ENCODE peak calls at places on chromosomes 12 and 14, in seven cellular contexts. One of them, this sample, is unnamed.

GRCh38 chr14:99026471-99026870 is 245.5 kb downstream of the BCL11B start:
- DNase-seq in IMR-90: no peak
- DNase-seq in mesenchymal stem cell: no peak
- DNase-seq in neuronal stem cell: no peak
- DNase-seq in H9: no peak
- DNase-seq in mesendoderm: peak
- DNase-seq in trophoblast cell: no peak
- DNase-seq in this sample: no peak

GRCh38 chr14:54662491-54663116 is 95.7 kb downstream of the SAMD4A start:
- DNase-seq in mesendoderm: no peak
- DNase-seq in neuronal stem cell: peak
- DNase-seq in mesenchymal stem cell: no peak
- DNase-seq in trophoblast cell: no peak
- DNase-seq in H9: no peak
- DNase-seq in IMR-90: no peak
- DNase-seq in this sample: no peak

GRCh38 chr12:107843351-107844311 is 69.1 kb downstream of the ASCL4 start:
- DNase-seq in mesenchymal stem cell: no peak
- DNase-seq in neuronal stem cell: peak
- DNase-seq in H9: peak
- DNase-seq in IMR-90: no peak
- DNase-seq in trophoblast cell: no peak
- DNase-seq in mesendoderm: peak
- DNase-seq in this sample: peak

GRCh38 chr12:93679308-93679933 is 2.2 kb downstream of the CRADD start:
- DNase-seq in IMR-90: no peak
- DNase-seq in H9: no peak
- DNase-seq in mesendoderm: no peak
- DNase-seq in trophoblast cell: no peak
- DNase-seq in neuronal stem cell: no peak
- DNase-seq in mesenchymal stem cell: no peak
- DNase-seq in this sample: no peak

GRCh38 chr12:4274960-4275868 is 1.7 kb downstream of the CCND2 start:
- DNase-seq in trophoblast cell: no peak
- DNase-seq in H9: peak
- DNase-seq in IMR-90: peak
- DNase-seq in mesendoderm: no peak
- DNase-seq in neuronal stem cell: no peak
- DNase-seq in mesenchymal stem cell: peak
- DNase-seq in this sample: peak

GRCh38 chr14:105528197-105528858 is 1.9 kb downstream of the TMEM121 start:
- DNase-seq in trophoblast cell: peak
- DNase-seq in mesenchymal stem cell: peak
- DNase-seq in H9: peak
- DNase-seq in mesendoderm: peak
- DNase-seq in neuronal stem cell: peak
- DNase-seq in IMR-90: peak
- DNase-seq in this sample: peak

GRCh38 chr14:22097606-22098292 is 424.1 kb upstream of the OR4E1 start:
- DNase-seq in H9: no peak
- DNase-seq in mesendoderm: no peak
- DNase-seq in mesenchymal stem cell: no peak
- DNase-seq in IMR-90: no peak
- DNase-seq in trophoblast cell: no peak
- DNase-seq in neuronal stem cell: no peak
- DNase-seq in this sample: no peak

GRCh38 chr12:89140141-89140540 is 212.2 kb downstream of the DUSP6 start:
- DNase-seq in trophoblast cell: no peak
- DNase-seq in neuronal stem cell: no peak
- DNase-seq in mesenchymal stem cell: peak
- DNase-seq in IMR-90: peak
- DNase-seq in mesendoderm: no peak
- DNase-seq in H9: no peak
- DNase-seq in this sample: no peak

GRCh38 chr14:30641207-30641606 is 19.1 kb downstream of the SCFD1 start:
- DNase-seq in H9: no peak
- DNase-seq in IMR-90: no peak
- DNase-seq in trophoblast cell: no peak
- DNase-seq in neuronal stem cell: no peak
- DNase-seq in mesenchymal stem cell: no peak
- DNase-seq in mesendoderm: no peak
- DNase-seq in this sample: no peak

GRCh38 chr12:86530996-86531655 is 274.9 kb upstream of the MGAT4C start:
- DNase-seq in mesenchymal stem cell: no peak
- DNase-seq in trophoblast cell: peak
- DNase-seq in H9: no peak
- DNase-seq in neuronal stem cell: no peak
- DNase-seq in mesendoderm: no peak
- DNase-seq in IMR-90: no peak
- DNase-seq in this sample: no peak

GRCh38 chr12:11814362-11814761 is 164.9 kb downstream of the ETV6 start:
- DNase-seq in mesenchymal stem cell: peak
- DNase-seq in trophoblast cell: no peak
- DNase-seq in IMR-90: peak
- DNase-seq in neuronal stem cell: no peak
- DNase-seq in H9: no peak
- DNase-seq in mesendoderm: peak
- DNase-seq in this sample: no peak

GRCh38 chr14:35374273-35374681 is 30.3 kb downstream of the NFKBIA start:
- DNase-seq in neuronal stem cell: no peak
- DNase-seq in IMR-90: peak
- DNase-seq in H9: no peak
- DNase-seq in mesendoderm: peak
- DNase-seq in trophoblast cell: peak
- DNase-seq in mesenchymal stem cell: peak
- DNase-seq in this sample: no peak

GRCh38 chr12:48106574-48107251 is 834 bp upstream of the SENP1 start:
- DNase-seq in neuronal stem cell: no peak
- DNase-seq in IMR-90: peak
- DNase-seq in H9: no peak
- DNase-seq in mesenchymal stem cell: no peak
- DNase-seq in trophoblast cell: no peak
- DNase-seq in mesendoderm: no peak
- DNase-seq in this sample: no peak
- H2BK5ac ChIP-seq in neuronal stem cell: no peak
- H2BK5ac ChIP-seq in IMR-90: peak
- H2BK5ac ChIP-seq in H9: no peak
- H2BK5ac ChIP-seq in mesenchymal stem cell: no peak
- H2BK5ac ChIP-seq in trophoblast cell: no peak
- H2BK5ac ChIP-seq in mesendoderm: no peak
- H2BK5ac ChIP-seq in this sample: no peak

GRCh38 chr14:61140872-61141271 is 140.3 kb downstream of the TMEM30B start:
- DNase-seq in trophoblast cell: no peak
- DNase-seq in neuronal stem cell: no peak
- DNase-seq in mesendoderm: no peak
- DNase-seq in mesenchymal stem cell: peak
- DNase-seq in H9: no peak
- DNase-seq in IMR-90: peak
- DNase-seq in this sample: no peak
- H2BK5ac ChIP-seq in trophoblast cell: no peak
- H2BK5ac ChIP-seq in neuronal stem cell: no peak
- H2BK5ac ChIP-seq in mesendoderm: no peak
- H2BK5ac ChIP-seq in mesenchymal stem cell: no peak
- H2BK5ac ChIP-seq in H9: no peak
- H2BK5ac ChIP-seq in IMR-90: peak
- H2BK5ac ChIP-seq in this sample: no peak

GRCh38 chr12:100234166-100234565 is 32.7 kb downstream of the DEPDC4 start:
- DNase-seq in IMR-90: peak
- DNase-seq in trophoblast cell: peak
- DNase-seq in neuronal stem cell: no peak
- DNase-seq in H9: no peak
- DNase-seq in mesendoderm: peak
- DNase-seq in mesenchymal stem cell: peak
- DNase-seq in this sample: no peak
- H2BK5ac ChIP-seq in IMR-90: peak
- H2BK5ac ChIP-seq in trophoblast cell: no peak
- H2BK5ac ChIP-seq in neuronal stem cell: no peak
- H2BK5ac ChIP-seq in H9: no peak
- H2BK5ac ChIP-seq in mesendoderm: no peak
- H2BK5ac ChIP-seq in mesenchymal stem cell: no peak
- H2BK5ac ChIP-seq in this sample: no peak

GRCh38 chr14:58709949-58710348 is 72.2 kb downstream of the DACT1 start:
- DNase-seq in H9: no peak
- DNase-seq in IMR-90: no peak
- DNase-seq in trophoblast cell: no peak
- DNase-seq in neuronal stem cell: no peak
- DNase-seq in mesenchymal stem cell: peak
- DNase-seq in mesendoderm: no peak
- DNase-seq in this sample: no peak
- H2BK5ac ChIP-seq in H9: no peak
- H2BK5ac ChIP-seq in IMR-90: no peak
- H2BK5ac ChIP-seq in trophoblast cell: no peak
- H2BK5ac ChIP-seq in neuronal stem cell: no peak
- H2BK5ac ChIP-seq in mesenchymal stem cell: no peak
- H2BK5ac ChIP-seq in mesendoderm: no peak
- H2BK5ac ChIP-seq in this sample: no peak

DNA sequence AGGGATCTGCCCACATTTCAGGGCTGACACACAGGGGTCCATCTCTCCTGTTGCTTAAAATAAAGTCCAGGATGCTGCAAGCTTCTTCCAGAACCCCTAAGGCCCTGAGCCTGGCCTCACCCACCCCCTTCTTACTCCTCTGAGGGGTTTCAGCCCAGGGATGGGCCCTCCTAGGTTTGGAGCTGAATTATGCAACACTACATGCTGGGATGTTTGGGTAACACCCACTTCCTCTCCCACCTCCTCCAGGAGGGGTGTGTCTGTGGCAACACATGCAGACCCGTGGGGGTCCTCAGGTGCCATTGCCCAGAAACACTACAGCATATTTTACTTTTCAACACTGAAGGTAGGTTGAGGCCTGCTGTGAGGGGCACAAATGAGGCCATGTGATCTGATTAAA is 5.4 kb downstream of the FBLN5 start:
- DNase-seq in mesendoderm: no peak
- DNase-seq in neuronal stem cell: no peak
- DNase-seq in mesenchymal stem cell: no peak
- DNase-seq in trophoblast cell: no peak
- DNase-seq in IMR-90: no peak
- DNase-seq in H9: no peak
- DNase-seq in this sample: no peak
- H2BK5ac ChIP-seq in mesendoderm: no peak
- H2BK5ac ChIP-seq in neuronal stem cell: no peak
- H2BK5ac ChIP-seq in mesenchymal stem cell: no peak
- H2BK5ac ChIP-seq in trophoblast cell: no peak
- H2BK5ac ChIP-seq in IMR-90: no peak
- H2BK5ac ChIP-seq in H9: no peak
- H2BK5ac ChIP-seq in this sample: no peak

DNA sequence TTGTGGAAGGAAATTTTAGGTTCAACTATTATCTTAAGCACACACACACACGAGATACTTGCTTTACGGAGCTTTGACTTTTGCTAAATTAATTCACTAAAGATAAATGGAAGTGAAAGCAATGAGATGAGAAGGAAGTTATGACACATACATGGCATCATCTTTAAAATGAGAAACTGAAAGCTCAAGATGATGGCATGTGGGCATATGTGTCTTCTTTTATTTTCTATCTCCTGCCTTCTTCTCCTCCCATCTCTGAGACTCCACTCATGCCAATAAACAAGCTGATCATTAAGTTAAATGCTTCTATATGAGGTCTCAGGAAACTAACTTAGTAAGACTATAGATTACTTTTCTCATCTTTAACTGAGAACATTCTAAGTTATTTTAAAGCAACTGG is 216.7 kb downstream of the MED13L start:
- DNase-seq in IMR-90: peak
- DNase-seq in trophoblast cell: no peak
- DNase-seq in mesenchymal stem cell: peak
- DNase-seq in H9: no peak
- DNase-seq in mesendoderm: no peak
- DNase-seq in neuronal stem cell: no peak
- DNase-seq in this sample: no peak
- H2BK5ac ChIP-seq in IMR-90: no peak
- H2BK5ac ChIP-seq in trophoblast cell: no peak
- H2BK5ac ChIP-seq in mesenchymal stem cell: no peak
- H2BK5ac ChIP-seq in H9: no peak
- H2BK5ac ChIP-seq in mesendoderm: no peak
- H2BK5ac ChIP-seq in neuronal stem cell: no peak
- H2BK5ac ChIP-seq in this sample: no peak

GRCh38 chr12:121536058-121536928 is 44.5 kb downstream of the KDM2B start:
- DNase-seq in IMR-90: peak
- DNase-seq in trophoblast cell: peak
- DNase-seq in neuronal stem cell: peak
- DNase-seq in mesenchymal stem cell: peak
- DNase-seq in mesendoderm: peak
- DNase-seq in H9: peak
- DNase-seq in this sample: peak
- H2BK5ac ChIP-seq in IMR-90: peak
- H2BK5ac ChIP-seq in trophoblast cell: no peak
- H2BK5ac ChIP-seq in neuronal stem cell: peak
- H2BK5ac ChIP-seq in mesenchymal stem cell: peak
- H2BK5ac ChIP-seq in mesendoderm: no peak
- H2BK5ac ChIP-seq in H9: no peak
- H2BK5ac ChIP-seq in this sample: no peak

GRCh38 chr14:51328089-51328941 is 88.3 kb downstream of the TMX1 start:
- DNase-seq in trophoblast cell: peak
- DNase-seq in H9: no peak
- DNase-seq in mesendoderm: peak
- DNase-seq in mesenchymal stem cell: peak
- DNase-seq in IMR-90: peak
- DNase-seq in neuronal stem cell: no peak
- DNase-seq in this sample: no peak

GRCh38 chr14:51327376-51327775 is 87.3 kb downstream of the TMX1 start:
- DNase-seq in mesendoderm: no peak
- DNase-seq in IMR-90: peak
- DNase-seq in trophoblast cell: peak
- DNase-seq in mesenchymal stem cell: peak
- DNase-seq in H9: no peak
- DNase-seq in neuronal stem cell: no peak
- DNase-seq in this sample: no peak

GRCh38 chr14:51333299-51333698 is 93.3 kb downstream of the TMX1 start:
- DNase-seq in IMR-90: no peak
- DNase-seq in H9: no peak
- DNase-seq in trophoblast cell: no peak
- DNase-seq in mesendoderm: no peak
- DNase-seq in mesenchymal stem cell: no peak
- DNase-seq in neuronal stem cell: no peak
- DNase-seq in this sample: no peak

GRCh38 chr14:51331651-51332367 is 91.8 kb downstream of the TMX1 start:
- DNase-seq in neuronal stem cell: no peak
- DNase-seq in H9: no peak
- DNase-seq in mesenchymal stem cell: peak
- DNase-seq in trophoblast cell: no peak
- DNase-seq in mesendoderm: no peak
- DNase-seq in IMR-90: no peak
- DNase-seq in this sample: no peak

GRCh38 chr14:51328942-51329350 is 88.9 kb downstream of the TMX1 start:
- DNase-seq in IMR-90: peak
- DNase-seq in H9: no peak
- DNase-seq in trophoblast cell: no peak
- DNase-seq in neuronal stem cell: no peak
- DNase-seq in mesendoderm: no peak
- DNase-seq in mesenchymal stem cell: peak
- DNase-seq in this sample: no peak
- H2BK5ac ChIP-seq in IMR-90: peak
- H2BK5ac ChIP-seq in H9: no peak
- H2BK5ac ChIP-seq in trophoblast cell: no peak
- H2BK5ac ChIP-seq in neuronal stem cell: no peak
- H2BK5ac ChIP-seq in mesendoderm: no peak
- H2BK5ac ChIP-seq in mesenchymal stem cell: no peak
- H2BK5ac ChIP-seq in this sample: no peak

This sample was measured in H1.